ENCODE peak calls at places on chromosomes 4 and X, in four cellular contexts. One of them, this sample, is unnamed.

GRCh38 chr4:15006416-15007024 is 4.2 kb downstream of the CPEB2 start:
- DNase-seq in MM.1S: peak; percentile 33
- DNase-seq in neural progenitor cell: no peak
- DNase-seq in aorta: no peak
- DNase-seq in this sample: no peak

GRCh38 chrX:25337841-25338240 is 322.1 kb upstream of the ARX start:
- DNase-seq in neural progenitor cell: no peak
- DNase-seq in aorta: no peak
- DNase-seq in MM.1S: no peak
- DNase-seq in this sample: no peak

GRCh38 chr4:153008578-153009199 is 72.6 kb downstream of the FHDC1 start:
- DNase-seq in aorta: no peak
- DNase-seq in neural progenitor cell: no peak
- DNase-seq in MM.1S: no peak
- DNase-seq in this sample: no peak

GRCh38 chrX:39682778-39683177 is 415.0 kb downstream of the BCOR start:
- DNase-seq in MM.1S: no peak
- DNase-seq in aorta: no peak
- DNase-seq in neural progenitor cell: no peak
- DNase-seq in this sample: no peak

GRCh38 chrX:103616676-103617186 is 9.0 kb downstream of the TCEAL3 start:
- DNase-seq in neural progenitor cell: no peak
- DNase-seq in MM.1S: no peak
- DNase-seq in aorta: no peak
- DNase-seq in this sample: no peak

GRCh38 chrX:107619836-107620235 is 8.5 kb upstream of the PRPS1 start:
- DNase-seq in aorta: no peak
- DNase-seq in MM.1S: no peak
- DNase-seq in neural progenitor cell: no peak
- DNase-seq in this sample: no peak

GRCh38 chr4:183403486-183403885 is 41.0 kb upstream of the CDKN2AIP start:
- DNase-seq in MM.1S: no peak
- DNase-seq in aorta: no peak
- DNase-seq in neural progenitor cell: no peak
- DNase-seq in this sample: no peak

GRCh38 chr4:53905935-53906377 is 158.4 kb downstream of the CHIC2 start:
- DNase-seq in MM.1S: peak; percentile 66
- DNase-seq in aorta: no peak
- DNase-seq in neural progenitor cell: peak; percentile 76
- DNase-seq in this sample: peak; percentile 24

GRCh38 chrX:133608406-133608805 is 193.1 kb upstream of the GPC4 start:
- DNase-seq in MM.1S: peak; percentile 63
- DNase-seq in neural progenitor cell: no peak
- DNase-seq in aorta: no peak
- DNase-seq in this sample: no peak

GRCh38 chrX:103615781-103616180 is 8.0 kb downstream of the TCEAL3 start:
- DNase-seq in aorta: no peak
- DNase-seq in neural progenitor cell: no peak
- DNase-seq in MM.1S: no peak
- DNase-seq in this sample: no peak

GRCh38 chrX:30153881-30154260 is 61.5 kb upstream of the MAGEB2 start:
- DNase-seq in MM.1S: no peak
- DNase-seq in aorta: no peak
- DNase-seq in neural progenitor cell: peak; percentile 2
- DNase-seq in this sample: no peak

GRCh38 chr4:150126880-150127236 is 48.6 kb downstream of the DCLK2 start:
- DNase-seq in neural progenitor cell: no peak
- DNase-seq in aorta: no peak
- DNase-seq in MM.1S: peak; percentile 37
- DNase-seq in this sample: no peak

GRCh38 chrX:56232221-56233082 is at the start of gene KLF8:
- DNase-seq in aorta: no peak
- DNase-seq in MM.1S: no peak
- DNase-seq in neural progenitor cell: peak; percentile 77
- DNase-seq in this sample: peak; percentile 43

GRCh38 chrX:130179170-130179569 is 7.4 kb downstream of the RAB33A start:
- DNase-seq in aorta: no peak
- DNase-seq in neural progenitor cell: no peak
- DNase-seq in MM.1S: no peak
- DNase-seq in this sample: no peak

GRCh38 chr4:2934077-2934812 is 29.0 kb downstream of the NOP14 start:
- DNase-seq in neural progenitor cell: peak; percentile 48
- DNase-seq in MM.1S: no peak
- DNase-seq in aorta: peak; percentile 90
- DNase-seq in this sample: peak; percentile 67

GRCh38 chr4:121353213-121353612 is 27.6 kb downstream of the QRFPR start:
- DNase-seq in MM.1S: no peak
- DNase-seq in aorta: no peak
- DNase-seq in neural progenitor cell: no peak
- DNase-seq in this sample: no peak

GRCh38 chr4:95571577-95571976 is 22.8 kb upstream of the UNC5C start:
- DNase-seq in MM.1S: no peak
- DNase-seq in neural progenitor cell: no peak
- DNase-seq in aorta: no peak
- DNase-seq in this sample: no peak

GRCh38 chr4:37591349-37591748 is 94.8 kb downstream of the RELL1 start:
- DNase-seq in neural progenitor cell: no peak
- DNase-seq in MM.1S: no peak
- DNase-seq in aorta: no peak
- DNase-seq in this sample: no peak

GRCh38 chr4:101527186-101527585 is 179.9 kb upstream of the PPP3CA start:
- DNase-seq in aorta: no peak
- DNase-seq in neural progenitor cell: no peak
- DNase-seq in MM.1S: peak; percentile 71
- DNase-seq in this sample: no peak

GRCh38 chr4:1406416-1406945 is at the start of gene NKX1-1:
- DNase-seq in aorta: peak; percentile 56
- DNase-seq in MM.1S: no peak
- DNase-seq in neural progenitor cell: peak; percentile 65
- DNase-seq in this sample: no peak

GRCh38 chr4:123390846-123391456 is 5.6 kb upstream of the SPRY1 start:
- DNase-seq in MM.1S: peak; percentile 55
- DNase-seq in aorta: no peak
- DNase-seq in neural progenitor cell: no peak
- DNase-seq in this sample: no peak

GRCh38 chrX:151151668-151152267 is 24.6 kb upstream of the GPR50 start:
- DNase-seq in neural progenitor cell: peak; percentile 70
- DNase-seq in aorta: no peak
- DNase-seq in MM.1S: peak; percentile 56
- DNase-seq in this sample: no peak

GRCh38 chr4:76738081-76738931 is 159.6 kb downstream of the SOWAHB start:
- DNase-seq in neural progenitor cell: no peak
- DNase-seq in aorta: peak; percentile 83
- DNase-seq in MM.1S: no peak
- DNase-seq in this sample: peak; percentile 31

GRCh38 chrX:153734871-153735270 is 10.2 kb downstream of the ABCD1 start:
- DNase-seq in aorta: no peak
- DNase-seq in neural progenitor cell: no peak
- DNase-seq in MM.1S: no peak
- DNase-seq in this sample: no peak

GRCh38 chr4:139815646-139816601 is 150.3 kb downstream of the MGST2 start:
- DNase-seq in neural progenitor cell: peak; percentile 81
- DNase-seq in MM.1S: no peak
- DNase-seq in aorta: peak; percentile 79
- DNase-seq in this sample: peak; percentile 56

GRCh38 chrX:131727778-131728177 is 183.9 kb downstream of the OR13H1 start:
- DNase-seq in aorta: no peak
- DNase-seq in neural progenitor cell: no peak
- DNase-seq in MM.1S: no peak
- DNase-seq in this sample: no peak

GRCh38 chrX:131729295-131729694 is 185.4 kb downstream of the OR13H1 start:
- DNase-seq in aorta: peak; percentile 90
- DNase-seq in MM.1S: peak; percentile 85
- DNase-seq in neural progenitor cell: no peak
- DNase-seq in this sample: no peak

GRCh38 chrX:131724292-131724691 is 180.4 kb downstream of the OR13H1 start:
- DNase-seq in neural progenitor cell: no peak
- DNase-seq in MM.1S: peak; percentile 69
- DNase-seq in aorta: no peak
- DNase-seq in this sample: no peak

GRCh38 chrX:131725001-131725654 is 181.3 kb downstream of the OR13H1 start:
- DNase-seq in MM.1S: no peak
- DNase-seq in aorta: no peak
- DNase-seq in neural progenitor cell: no peak
- DNase-seq in this sample: no peak

DNA sequence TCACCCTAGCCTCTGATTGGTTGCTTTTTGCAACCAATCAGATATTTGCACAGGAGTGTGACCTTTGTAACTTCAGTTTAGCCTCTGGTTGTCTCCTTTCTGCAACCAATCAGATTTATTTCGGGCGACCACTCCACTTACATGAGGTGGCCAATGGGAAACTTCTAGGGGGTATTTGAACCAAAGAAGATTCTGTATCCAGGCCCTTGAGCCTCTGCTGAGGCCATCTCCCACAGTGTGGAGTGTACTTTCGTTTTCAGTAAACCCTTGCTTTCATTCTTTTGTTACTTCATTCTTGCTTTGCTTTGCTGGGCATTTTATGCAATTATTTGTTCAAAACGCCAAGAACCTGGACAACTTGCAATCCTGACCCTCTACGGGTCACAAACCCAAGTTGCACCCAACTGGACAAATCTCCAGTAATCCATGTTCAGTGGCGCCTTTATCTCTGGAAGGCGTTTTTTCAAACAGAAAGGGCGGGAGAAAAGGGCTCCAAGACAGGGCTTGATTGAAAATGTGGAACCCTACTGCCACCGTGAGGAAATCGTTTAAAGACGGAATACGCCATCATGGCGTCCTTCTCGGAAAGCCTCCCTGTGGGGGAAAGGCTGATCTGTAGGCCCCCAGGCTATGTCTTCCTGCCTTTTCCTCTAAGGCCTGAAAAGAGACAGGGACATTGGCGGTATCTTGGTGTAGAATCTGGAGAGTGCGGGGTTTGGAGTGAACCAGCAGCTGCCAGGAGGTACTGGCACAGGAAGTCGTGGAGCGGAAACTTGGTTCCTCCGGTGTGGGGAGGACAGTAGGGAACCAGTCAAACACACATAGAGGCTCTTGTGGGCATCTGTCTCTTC is 184.6 kb downstream of the OR13H1 start:
- DNase-seq in MM.1S: peak; percentile 84
- DNase-seq in aorta: no peak
- DNase-seq in neural progenitor cell: no peak
- DNase-seq in this sample: no peak
- H3K4me3 ChIP-seq in MM.1S: peak overlapping the region; percentile 52
- H3K4me3 ChIP-seq in aorta: no peak overlapping the region
- H3K4me3 ChIP-seq in neural progenitor cell: no peak overlapping the region
- H3K4me3 ChIP-seq in this sample: peak overlapping the region; percentile 25

GRCh38 chr4:71375494-71375893 is 36.7 kb downstream of the SLC4A4 start:
- DNase-seq in MM.1S: no peak
- DNase-seq in aorta: no peak
- DNase-seq in neural progenitor cell: no peak
- DNase-seq in this sample: no peak
- H3K4me1 ChIP-seq in MM.1S: no peaks in the 10 kb centered on the region
- H3K4me1 ChIP-seq in aorta: no peaks in the 10 kb centered on the region
- H3K4me1 ChIP-seq in neural progenitor cell: no peaks in the 10 kb centered on the region
- H3K4me1 ChIP-seq in this sample: peaks cover 6% of the 10 kb centered on the region

GRCh38 chr4:108173599-108174057 is 4.9 kb upstream of the LEF1 start:
- DNase-seq in MM.1S: no peak
- DNase-seq in neural progenitor cell: no peak
- DNase-seq in aorta: no peak
- DNase-seq in this sample: no peak
- H3K27me3 ChIP-seq in MM.1S: peaks cover 30% of the 10 kb centered on the region
- H3K27me3 ChIP-seq in neural progenitor cell: peaks cover 97% of the 10 kb centered on the region
- H3K27me3 ChIP-seq in aorta: no peaks in the 10 kb centered on the region
- H3K27me3 ChIP-seq in this sample: peaks cover 70% of the 10 kb centered on the region

GRCh38 chr4:48801016-48801715 is 21.1 kb upstream of the FRYL start:
- DNase-seq in aorta: no peak
- DNase-seq in MM.1S: no peak
- DNase-seq in neural progenitor cell: no peak
- DNase-seq in this sample: no peak
- H3K4me3 ChIP-seq in aorta: no peak overlapping the region
- H3K4me3 ChIP-seq in MM.1S: no peak overlapping the region
- H3K4me3 ChIP-seq in neural progenitor cell: no peak overlapping the region
- H3K4me3 ChIP-seq in this sample: no peak overlapping the region

DNA sequence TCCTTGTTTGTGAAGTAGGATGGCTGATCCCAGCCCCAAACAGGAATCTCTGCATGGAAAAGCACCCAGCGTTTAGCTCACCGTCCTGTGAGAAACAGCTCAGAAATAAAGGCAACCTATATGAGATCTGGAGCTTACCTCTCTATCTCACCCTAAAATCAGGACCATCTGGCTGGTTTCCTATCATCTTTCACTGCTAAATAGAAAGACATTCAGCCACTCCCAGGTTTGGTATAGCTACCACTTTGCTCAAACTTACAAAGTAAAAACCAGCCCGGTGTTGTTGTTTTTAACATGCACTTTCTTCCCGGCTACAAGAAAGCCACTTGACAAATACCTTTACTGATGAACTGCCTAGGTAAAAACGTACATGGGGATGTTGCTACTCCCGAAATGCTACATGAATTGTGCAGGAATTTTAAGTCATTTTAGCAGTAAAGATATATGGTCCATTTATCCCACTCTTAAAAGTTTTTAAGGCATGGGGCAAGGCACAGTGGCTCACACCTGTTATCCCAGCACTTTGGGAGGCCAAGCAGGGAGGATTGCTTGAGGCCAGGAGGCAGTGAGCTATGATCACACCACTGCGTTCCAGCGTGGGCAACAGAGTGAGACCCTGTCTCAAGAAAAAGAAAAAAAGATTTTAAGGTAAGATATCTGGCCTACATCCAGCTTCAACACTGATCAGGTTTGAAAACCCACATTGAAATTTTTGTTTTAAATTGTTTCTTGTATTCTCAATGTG is 1.0 kb upstream of the SEC24D start:
- DNase-seq in aorta: no peak
- DNase-seq in MM.1S: no peak
- DNase-seq in neural progenitor cell: no peak
- DNase-seq in this sample: no peak
- H3K4me1 ChIP-seq in aorta: no peaks in the 10 kb centered on the region
- H3K4me1 ChIP-seq in MM.1S: peaks cover 12% of the 10 kb centered on the region
- H3K4me1 ChIP-seq in neural progenitor cell: no peaks in the 10 kb centered on the region
- H3K4me1 ChIP-seq in this sample: no peaks in the 10 kb centered on the region

DNA sequence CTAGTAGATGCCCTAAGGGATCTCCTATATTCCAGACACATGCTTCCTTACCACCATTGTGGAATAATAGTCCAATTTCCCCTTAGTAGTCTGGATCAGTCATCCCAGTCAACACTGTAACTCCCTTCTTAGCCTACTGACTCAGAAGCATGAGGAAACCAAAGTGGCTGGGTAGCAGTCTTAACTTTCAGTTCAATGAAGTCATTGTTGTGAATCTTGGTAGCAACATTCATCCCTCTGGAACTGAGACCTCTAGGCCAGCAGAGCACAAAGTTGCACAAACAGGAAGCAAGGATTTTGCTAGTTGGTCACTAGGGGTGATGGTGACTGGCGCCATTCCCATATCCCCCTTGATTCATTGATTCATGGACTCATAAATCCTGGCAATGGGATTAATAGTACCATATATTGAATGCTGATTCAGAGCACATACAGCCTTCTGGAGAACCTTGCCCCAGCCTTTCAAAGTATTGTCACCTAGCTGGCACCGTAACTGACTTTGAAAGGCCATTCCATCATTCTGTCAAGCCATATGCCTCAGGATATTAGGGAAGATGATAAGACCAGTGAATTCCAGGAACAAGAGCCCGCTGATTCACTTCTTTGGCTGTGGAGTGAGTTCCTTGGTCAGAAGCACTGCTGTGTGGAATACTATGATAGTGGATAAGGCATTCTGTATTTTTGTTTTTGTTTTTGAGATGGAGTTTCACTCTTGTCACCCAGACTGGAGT is 19.7 kb upstream of the GPAT3 start:
- DNase-seq in aorta: no peak
- DNase-seq in MM.1S: no peak
- DNase-seq in neural progenitor cell: no peak
- DNase-seq in this sample: no peak
- H3K27me3 ChIP-seq in aorta: no peaks in the 10 kb centered on the region
- H3K27me3 ChIP-seq in MM.1S: no peaks in the 10 kb centered on the region
- H3K27me3 ChIP-seq in neural progenitor cell: no peaks in the 10 kb centered on the region
- H3K27me3 ChIP-seq in this sample: no peaks in the 10 kb centered on the region

GRCh38 chr4:102554482-102554881 is 53.3 kb downstream of the NFKB1 start:
- DNase-seq in MM.1S: no peak
- DNase-seq in neural progenitor cell: peak; percentile 16
- DNase-seq in aorta: peak; percentile 66
- DNase-seq in this sample: peak; percentile 57
- H3K4me3 ChIP-seq in MM.1S: no peak overlapping the region
- H3K4me3 ChIP-seq in neural progenitor cell: no peak overlapping the region
- H3K4me3 ChIP-seq in aorta: no peak overlapping the region
- H3K4me3 ChIP-seq in this sample: no peak overlapping the region

This sample was measured in heart right ventricle.